ENCODE peak calls at places on chromosomes 13 and 19, in six cellular contexts. C, F, M, I, A and B are unnamed samples.

GRCh38 chr19:39112338-39112890 is 13.2 kb upstream of the PAK4 start:
- DNase-seq in A (no peak), I (no peak), C (no peak), F (no peak), M (no peak), B (peak; percentile 31)

GRCh38 chr19:19528721-19529490 is at the start of gene YJEFN3:
- DNase-seq in F (no peak), I (no peak), A (no peak), M (no peak), C (peak; percentile 70), B (peak; percentile 74)

GRCh38 chr19:43782311-43782660 is 1.5 kb upstream of the KCNN4 start:
- DNase-seq in C (no peak), F (no peak), I (no peak), M (no peak), A (no peak), B (no peak)

GRCh38 chr19:45940515-45940805 is 25.9 kb upstream of the NANOS2 start:
- DNase-seq in A (no peak), F (no peak), C (no peak), I (no peak), M (no peak), B (no peak)

GRCh38 chr19:1567848-1568227 is 287 bp downstream of the MEX3D start:
- DNase-seq in I (no peak), A (no peak), F (no peak), M (no peak), C (no peak), B (no peak)

GRCh38 chr13:74217816-74218215 is 83.6 kb upstream of the KLF12 start:
- DNase-seq in M (no peak), C (peak; percentile 81), A (no peak), I (no peak), F (no peak), B (peak; percentile 79)

GRCh38 chr13:74187564-74187963 is 53.4 kb upstream of the KLF12 start:
- DNase-seq in C (no peak), I (no peak), M (no peak), A (no peak), F (no peak), B (no peak)

GRCh38 chr13:99320693-99321481 is 13.7 kb upstream of the GPR183 start:
- DNase-seq in M (no peak), C (peak; percentile 93), A (no peak), F (no peak), I (peak; percentile 83), B (peak; percentile 88)

GRCh38 chr13:79966039-79966438 is 374.9 kb downstream of the SPRY2 start:
- DNase-seq in A (no peak), F (no peak), C (peak; percentile 21), M (no peak), I (no peak), B (no peak)

GRCh38 chr19:45607071-45608029 is 5.3 kb upstream of the GPR4 start:
- DNase-seq in C (peak; percentile 72), M (peak; percentile 88), A (peak; percentile 70), I (peak; percentile 32), F (peak; percentile 89), B (peak; percentile 83)

GRCh38 chr13:90154311-90154960 is 1193.1 kb upstream of the MIR17HG start:
- DNase-seq in A (no peak), F (no peak), C (no peak), I (no peak), M (no peak), B (no peak)

GRCh38 chr13:50915562-50915961 is 6.0 kb downstream of the RNASEH2B start:
- DNase-seq in C (no peak), I (no peak), M (no peak), A (no peak), F (no peak), B (no peak)

GRCh38 chr19:8905342-8905741 is 73.2 kb downstream of the MBD3L1 start:
- DNase-seq in M (no peak), I (no peak), A (no peak), C (no peak), F (no peak), B (no peak)

GRCh38 chr19:45881909-45882528 is 3.9 kb downstream of the IRF2BP1 start:
- DNase-seq in C (no peak), I (no peak), F (no peak), A (no peak), M (peak; percentile 55), B (no peak)

GRCh38 chr13:44373247-44373600 is 400 bp upstream of the SERP2 start:
- DNase-seq in A (no peak), I (no peak), M (no peak), C (no peak), F (no peak), B (no peak)

GRCh38 chr13:87925006-87925405 is 253.8 kb downstream of the SLITRK5 start:
- DNase-seq in I (no peak), F (no peak), A (no peak), M (no peak), C (no peak), B (no peak)

GRCh38 chr13:44726214-44726613 is 150.1 kb upstream of the TSC22D1 start:
- DNase-seq in M (no peak), C (peak; percentile 73), F (no peak), I (peak; percentile 93), A (no peak), B (peak; percentile 95)

GRCh38 chr19:35673121-35673804 is 6.9 kb downstream of the UPK1A start:
- DNase-seq in A (no peak), M (peak; percentile 79), C (peak; percentile 55), F (peak; percentile 55), I (no peak), B (peak; percentile 59)

GRCh38 chr19:30367001-30367400 is 5.2 kb upstream of the ZNF536 start:
- DNase-seq in M (no peak), I (no peak), A (no peak), F (no peak), C (no peak), B (no peak)

GRCh38 chr19:1494115-1494815 is 3.3 kb downstream of the REEP6 start:
- DNase-seq in A (no peak), C (no peak), I (no peak), M (no peak), F (no peak), B (no peak)

GRCh38 chr19:35712529-35712909 is 5.3 kb upstream of the KMT2B start:
- DNase-seq in M (no peak), F (no peak), C (no peak), A (no peak), I (no peak), B (no peak)

GRCh38 chr13:103803349-103803748 is 737.1 kb upstream of the SLC10A2 start:
- DNase-seq in C (no peak), I (no peak), F (no peak), M (no peak), A (no peak), B (no peak)

GRCh38 chr19:18733196-18733647 is 49.7 kb downstream of the CRTC1 start:
- DNase-seq in M (no peak), C (peak; percentile 79), F (no peak), A (peak; percentile 41), I (peak; percentile 40), B (peak; percentile 73)

GRCh38 chr13:23554000-23554399 is 16.2 kb upstream of the TNFRSF19 start:
- DNase-seq in C (no peak), A (no peak), I (no peak), F (no peak), M (no peak), B (no peak)

GRCh38 chr13:110283661-110284516 is 23.1 kb downstream of the COL4A1 start:
- DNase-seq in F (no peak), A (no peak), C (no peak), M (no peak), I (no peak), B (peak; percentile 75)

GRCh38 chr13:113373811-113374485 is 10.0 kb upstream of the GRTP1 start:
- DNase-seq in M (no peak), I (no peak), F (no peak), A (no peak), C (no peak), B (no peak)

GRCh38 chr13:96112936-96113335 is 23.0 kb downstream of the HS6ST3 start:
- DNase-seq in M (no peak), A (peak; percentile 19), C (no peak), F (no peak), I (no peak), B (no peak)

GRCh38 chr13:68708336-68708908 is 1399.2 kb upstream of the ATXN8OS start:
- DNase-seq in I (no peak), M (peak; percentile 18), C (no peak), A (no peak), F (no peak), B (no peak)

GRCh38 chr19:1646931-1647663 is 5.3 kb downstream of the TCF3 start:
- DNase-seq in M (peak; percentile 32), F (no peak), I (no peak), C (no peak), A (no peak), B (no peak)

DNA sequence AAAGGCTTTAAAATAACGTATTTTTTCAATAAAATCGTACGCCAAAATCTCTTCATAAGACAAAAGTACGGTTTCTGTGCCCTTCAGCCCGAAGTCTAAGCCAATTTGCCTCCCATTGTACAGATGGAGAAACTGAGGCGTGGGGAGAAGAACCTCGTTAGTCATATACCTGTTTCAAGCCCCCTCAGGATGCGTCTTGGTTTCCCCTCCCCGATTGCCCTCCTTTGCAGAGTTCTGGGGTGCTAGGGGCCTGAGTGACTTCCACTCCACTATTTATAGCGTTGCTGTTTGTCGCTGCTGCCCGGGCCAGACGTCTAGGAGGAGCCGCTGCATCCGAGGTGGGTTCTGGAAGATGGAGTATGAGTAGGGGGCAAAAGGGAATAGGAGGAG is 2.3 kb upstream of the LTBP4 start:
- DNase-seq in M (no peak), C (no peak), I (no peak), F (no peak), A (no peak), B (no peak)
- TF ChIP-seq CTCF in M (no peak), C (no peak), I (no peak), F (no peak), A (no peak), B (no peak)

DNA sequence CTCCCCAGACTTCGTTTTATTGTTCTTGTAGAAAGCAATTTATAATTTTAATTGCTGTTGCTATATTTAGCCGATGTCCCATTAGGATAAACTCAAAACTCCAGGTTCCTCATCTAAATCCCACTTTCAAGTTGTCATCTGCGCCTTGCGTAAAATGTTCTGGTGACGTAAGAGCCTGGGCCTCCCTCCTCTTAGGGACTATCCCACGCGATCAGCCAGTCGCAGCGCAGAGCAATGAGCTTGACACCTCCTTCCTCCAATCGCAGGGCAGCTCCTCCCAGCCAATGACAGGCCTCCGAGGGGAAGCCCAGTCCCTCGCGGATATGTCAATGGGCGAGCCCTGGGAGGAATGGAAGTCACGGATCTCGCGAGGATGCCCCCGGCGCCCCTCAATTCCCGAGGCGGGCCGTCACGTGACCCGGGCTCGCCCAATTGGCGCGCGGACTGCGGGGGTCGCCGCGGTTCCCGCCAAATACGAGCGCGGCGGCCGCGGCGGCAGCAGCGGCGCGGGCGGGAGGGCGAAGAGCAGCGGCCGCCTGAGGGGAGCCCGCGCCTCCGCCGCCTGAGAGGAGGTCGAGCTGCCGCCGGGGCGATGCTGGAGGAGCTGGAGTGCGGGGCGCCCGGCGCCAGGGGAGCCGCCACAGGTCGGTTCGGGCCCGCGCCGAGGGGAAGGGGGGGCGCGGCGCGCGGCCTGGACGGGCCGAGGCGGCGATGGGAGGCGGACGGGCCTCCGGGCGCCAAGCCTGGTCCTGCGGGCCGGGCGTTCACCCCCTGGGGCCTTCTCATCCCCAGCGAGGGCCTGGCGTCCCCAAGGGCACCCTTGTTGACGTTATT is at the start of gene CHAF1A:
- DNase-seq in A (peak; percentile 100), F (peak; percentile 99), I (peak; percentile 100), M (peak; percentile 98), C (peak; percentile 100), B (peak; percentile 100)
- TF ChIP-seq CTCF in A (peak; percentile 6), F (no peak), I (no peak), M (no peak), C (no peak), B (no peak)

GRCh38 chr13:36998624-36999041 is 507 bp downstream of the ALG5 start:
- DNase-seq in A (peak; percentile 24), C (no peak), I (no peak), M (peak; percentile 85), F (peak; percentile 44), B (peak; percentile 15)
- TF ChIP-seq CTCF in A (no peak), C (no peak), I (no peak), M (no peak), F (no peak), B (no peak)

GRCh38 chr13:27622102-27622820 is 569 bp downstream of the POLR1D start:
- DNase-seq in C (peak; percentile 26), M (no peak), I (no peak), F (no peak), A (no peak), B (peak; percentile 21)
- TF ChIP-seq CTCF in C (peak; percentile 47), M (no peak), I (peak; percentile 24), F (peak; percentile 8), A (no peak), B (peak; percentile 23)